ENCODE peak calls at places on chromosomes 6 and 20, in six cellular contexts. H, M, O, Y, N and W are unnamed samples.

GRCh38 chr6:38234141-38234540 is 405.6 kb downstream of the BTBD9 start:
- DNase-seq in H (no peak), M (no peak), O (no peak), Y (no peak), N (no peak), W (no peak)

GRCh38 chr6:119566546-119567263 is 217.1 kb upstream of the MAN1A1 start:
- DNase-seq in H (no peak), M (no peak), O (no peak), Y (no peak), N (no peak), W (no peak)

GRCh38 chr6:150685860-150686259 is 86.2 kb downstream of the PLEKHG1 start:
- DNase-seq in H (peak), M (no peak), O (no peak), Y (no peak), N (peak), W (no peak)

GRCh38 chr20:50776122-50776795 is 18.6 kb upstream of the BCAS4 start:
- DNase-seq in H (no peak), M (no peak), O (no peak), Y (no peak), N (no peak), W (no peak)

GRCh38 chr6:24357336-24358218 is at the start of gene DCDC2:
- DNase-seq in H (peak), M (no peak), O (no peak), Y (no peak), N (peak), W (no peak)

GRCh38 chr20:53126185-53126584 is 154.0 kb downstream of the TSHZ2 start:
- DNase-seq in H (no peak), M (no peak), O (no peak), Y (no peak), N (no peak), W (no peak)

GRCh38 chr6:118812972-118813371 is 81.0 kb upstream of the ASF1A start:
- DNase-seq in H (no peak), M (no peak), O (peak), Y (no peak), N (no peak), W (no peak)

GRCh38 chr6:148152244-148152643 is 190.4 kb upstream of the SASH1 start:
- DNase-seq in H (no peak), M (no peak), O (no peak), Y (no peak), N (no peak), W (no peak)

GRCh38 chr20:57552471-57552870 is 8.4 kb upstream of the PCK1 start:
- DNase-seq in H (no peak), M (no peak), O (no peak), Y (no peak), N (no peak), W (no peak)

GRCh38 chr20:23205656-23206055 is 119.5 kb upstream of the CD93 start:
- DNase-seq in H (peak), M (peak), O (no peak), Y (no peak), N (no peak), W (no peak)

GRCh38 chr6:42405025-42405424 is 46.7 kb downstream of the TRERF1 start:
- DNase-seq in H (no peak), M (no peak), O (peak), Y (no peak), N (no peak), W (no peak)

GRCh38 chr6:167787896-167788530 is 38.7 kb upstream of the AFDN start:
- DNase-seq in H (no peak), M (peak), O (no peak), Y (no peak), N (no peak), W (no peak)

GRCh38 chr6:20455175-20456075 is 53.7 kb downstream of the E2F3 start:
- DNase-seq in H (no peak), M (no peak), O (peak), Y (no peak), N (no peak), W (no peak)

GRCh38 chr6:33807606-33808005 is 3.8 kb upstream of the MLN start:
- DNase-seq in H (no peak), M (no peak), O (no peak), Y (no peak), N (no peak), W (no peak)